ENCODE peak calls at places on chromosomes 6 and 20, in five cellular contexts. S, W, D, O and Q are unnamed samples.

GRCh38 chr6:162999575-163000285 is 272.0 kb downstream of the PACRG start:
- DNase-seq in D (no peak), O (no peak), S (no peak), W (no peak), Q (no peak)

GRCh38 chr6:139981810-139982550 is 607.5 kb upstream of the CITED2 start:
- DNase-seq in S (no peak), O (no peak), W (no peak), D (no peak), Q (no peak)

GRCh38 chr6:168041928-168042327 is 37.1 kb downstream of the FRMD1 start:
- DNase-seq in S (peak; percentile 64), W (no peak), D (no peak), O (no peak), Q (no peak)

GRCh38 chr20:44566811-44567210 is 15.6 kb upstream of the PKIG start:
- DNase-seq in D (no peak), S (no peak), O (no peak), W (no peak), Q (no peak)

GRCh38 chr6:33623895-33624381 is 2.8 kb downstream of the ITPR3 start:
- DNase-seq in O (no peak), S (no peak), W (no peak), D (no peak), Q (no peak)

GRCh38 chr6:119077643-119078448 is 618 bp downstream of the FAM184A start:
- DNase-seq in D (peak; percentile 36), O (peak; percentile 41), W (peak; percentile 72), S (peak; percentile 85), Q (peak; percentile 63)

GRCh38 chr20:15875446-15875845 is 697.8 kb downstream of the KIF16B start:
- DNase-seq in S (no peak), D (no peak), O (no peak), W (no peak), Q (no peak)

GRCh38 chr6:136969930-136970329 is 47.8 kb downstream of the SLC35D3 start:
- DNase-seq in W (no peak), S (no peak), D (no peak), O (no peak), Q (no peak)

GRCh38 chr20:46402236-46402886 is 4.1 kb downstream of the ELMO2 start:
- DNase-seq in D (no peak), S (no peak), W (no peak), O (no peak), Q (no peak)

GRCh38 chr20:848218-848617 is 14.7 kb downstream of the FAM110A start:
- DNase-seq in O (no peak), D (no peak), W (no peak), S (no peak), Q (no peak)

GRCh38 chr6:138088307-138088744 is 18.9 kb downstream of the PERP start:
- DNase-seq in O (no peak), D (no peak), S (no peak), W (no peak), Q (no peak)

GRCh38 chr6:120648713-120649112 is 685.6 kb downstream of the TBC1D32 start:
- DNase-seq in W (no peak), O (no peak), D (no peak), S (no peak), Q (no peak)